ENCODE peak calls at places on chromosomes 3 and 15, in seven cellular contexts. F is IMR-90, C is tibial artery, D is AG04449, B is astrocyte, X is GM10248, G is adrenal gland. O is an unnamed sample.

GRCh38 chr15:72339777-72340177 is 19.8 kb upstream of the CELF6 start:
- DNase-seq in F (peak), C (no peak), D (peak), B (peak), X (no peak), G (peak), O (peak)

GRCh38 chr3:71458895-71459294 is 124.6 kb downstream of the FOXP1 start:
- DNase-seq in F (no peak), C (no peak), D (no peak), B (no peak), X (no peak), G (no peak), O (no peak)

GRCh38 chr15:31214864-31215489 is 111.7 kb upstream of the KLF13 start:
- DNase-seq in F (no peak), C (peak), D (no peak), B (no peak), X (no peak), G (peak), O (peak)

GRCh38 chr3:136805795-136806194 is 13.1 kb upstream of the SLC35G2 start:
- DNase-seq in F (no peak), C (no peak), D (no peak), B (no peak), X (no peak), G (no peak), O (no peak)

GRCh38 chr3:44080507-44080906 is 161.2 kb upstream of the TOPAZ1 start:
- DNase-seq in F (no peak), C (no peak), D (no peak), B (no peak), X (no peak), G (no peak), O (no peak)

GRCh38 chr3:147113293-147114045 is 292.9 kb downstream of the ZIC4 start:
- DNase-seq in F (peak), C (no peak), D (peak), B (peak), X (no peak), G (no peak), O (peak)

GRCh38 chr3:142962520-142963265 is 781 bp downstream of the PAQR9 start:
- DNase-seq in F (no peak), C (no peak), D (no peak), B (no peak), X (peak), G (no peak), O (no peak)

GRCh38 chr15:39394534-39394933 is 186.3 kb upstream of the THBS1 start:
- DNase-seq in F (no peak), C (no peak), D (no peak), B (no peak), X (no peak), G (no peak), O (no peak)

DNA sequence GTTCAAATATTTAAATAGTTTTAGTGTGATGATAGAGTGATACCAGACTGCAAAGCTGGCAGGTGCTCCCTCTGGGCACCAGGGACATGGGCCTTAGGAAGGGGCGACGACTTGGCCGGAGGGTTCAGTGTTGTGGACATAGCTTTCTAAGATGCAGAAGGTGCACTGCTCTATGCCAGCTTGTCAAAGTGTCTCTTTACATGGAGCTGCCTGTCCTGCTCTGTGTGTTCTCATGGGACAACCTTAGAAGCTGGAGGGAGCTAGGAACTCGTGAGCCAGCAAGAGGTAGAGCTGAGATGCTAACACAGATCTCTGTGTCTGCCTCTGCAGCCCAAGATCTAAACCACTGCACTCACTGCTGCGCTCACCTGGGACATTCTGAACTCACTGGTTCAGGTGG is 77.8 kb downstream of the SENP2 start:
- DNase-seq in F (no peak), C (no peak), D (no peak), B (no peak), X (no peak), G (no peak), O (no peak)
- TF ChIP-seq CTCF in F (no peak), C (no peak), D (no peak), B (no peak), X (no peak), G (no peak), O (no peak)

DNA sequence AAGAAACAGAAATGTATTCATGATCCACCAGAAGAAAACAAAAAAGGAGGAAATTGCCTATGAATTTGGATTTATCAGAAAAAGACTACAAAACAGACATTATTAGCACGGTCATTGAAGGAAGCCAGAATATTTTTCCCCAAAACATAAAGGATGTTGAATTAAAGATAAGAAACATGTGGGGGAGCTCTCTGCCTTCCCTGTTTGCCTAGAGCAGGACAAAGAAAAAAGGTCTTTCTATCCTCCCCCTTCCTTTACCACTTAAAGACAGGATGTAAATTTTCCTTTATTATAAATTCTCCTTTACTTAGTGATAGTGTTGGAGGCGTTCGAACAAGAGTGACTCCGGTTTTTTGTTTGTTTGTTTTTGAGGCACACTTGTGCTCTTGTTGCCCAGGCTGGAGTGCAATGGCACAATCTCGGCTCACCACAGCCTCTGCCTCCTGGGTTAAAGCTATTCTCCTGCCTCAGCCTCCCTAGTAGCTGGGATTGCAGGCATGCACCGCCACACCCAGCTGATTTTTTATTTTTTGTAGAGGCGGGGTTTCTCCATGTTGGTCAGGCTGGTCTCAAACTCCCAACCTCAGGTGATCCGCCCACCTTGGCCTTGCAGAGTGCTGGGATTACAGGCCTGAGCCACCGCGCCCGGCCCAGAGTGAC is 14.9 kb upstream of the RPN1 start:
- DNase-seq in F (no peak), C (no peak), D (no peak), B (no peak), X (no peak), G (no peak), O (no peak)
- TF ChIP-seq CTCF in F (peak), C (no peak), D (no peak), B (no peak), X (no peak), G (no peak), O (no peak)

DNA sequence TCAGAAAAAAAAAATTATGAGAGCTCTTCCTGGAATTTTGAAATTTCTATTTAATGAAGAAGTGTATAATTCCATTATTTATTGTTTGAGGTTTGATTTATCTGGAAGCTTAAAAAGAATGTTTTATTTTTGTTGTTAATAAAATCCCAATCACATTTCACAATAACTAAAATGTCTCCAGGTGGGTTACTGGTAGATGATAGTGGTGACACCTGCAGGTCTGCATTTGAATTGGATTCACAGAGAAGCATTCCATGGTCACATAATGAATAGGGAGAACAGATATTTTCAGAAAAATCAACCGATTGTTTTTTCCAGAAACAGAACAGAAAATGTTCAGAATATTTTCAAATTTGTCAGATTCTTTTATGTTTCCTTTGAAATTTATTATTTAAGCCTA is 48.3 kb downstream of the ASB7 start:
- DNase-seq in F (no peak), C (no peak), D (no peak), B (no peak), X (no peak), G (no peak), O (no peak)
- TF ChIP-seq CTCF in F (no peak), C (no peak), D (no peak), B (no peak), X (peak), G (no peak), O (no peak)

GRCh38 chr15:69134841-69135240 is 25.6 kb upstream of the GLCE start:
- DNase-seq in F (no peak), C (no peak), D (no peak), B (no peak), X (no peak), G (no peak), O (no peak)

GRCh38 chr15:69131362-69132215 is 28.8 kb upstream of the GLCE start:
- DNase-seq in F (no peak), C (no peak), D (no peak), B (no peak), X (no peak), G (no peak), O (no peak)

GRCh38 chr15:69133862-69134519 is 26.4 kb upstream of the GLCE start:
- DNase-seq in F (no peak), C (no peak), D (no peak), B (no peak), X (no peak), G (no peak), O (no peak)

GRCh38 chr15:69132430-69132829 is 28.0 kb upstream of the GLCE start:
- DNase-seq in F (no peak), C (no peak), D (no peak), B (no peak), X (no peak), G (no peak), O (no peak)

DNA sequence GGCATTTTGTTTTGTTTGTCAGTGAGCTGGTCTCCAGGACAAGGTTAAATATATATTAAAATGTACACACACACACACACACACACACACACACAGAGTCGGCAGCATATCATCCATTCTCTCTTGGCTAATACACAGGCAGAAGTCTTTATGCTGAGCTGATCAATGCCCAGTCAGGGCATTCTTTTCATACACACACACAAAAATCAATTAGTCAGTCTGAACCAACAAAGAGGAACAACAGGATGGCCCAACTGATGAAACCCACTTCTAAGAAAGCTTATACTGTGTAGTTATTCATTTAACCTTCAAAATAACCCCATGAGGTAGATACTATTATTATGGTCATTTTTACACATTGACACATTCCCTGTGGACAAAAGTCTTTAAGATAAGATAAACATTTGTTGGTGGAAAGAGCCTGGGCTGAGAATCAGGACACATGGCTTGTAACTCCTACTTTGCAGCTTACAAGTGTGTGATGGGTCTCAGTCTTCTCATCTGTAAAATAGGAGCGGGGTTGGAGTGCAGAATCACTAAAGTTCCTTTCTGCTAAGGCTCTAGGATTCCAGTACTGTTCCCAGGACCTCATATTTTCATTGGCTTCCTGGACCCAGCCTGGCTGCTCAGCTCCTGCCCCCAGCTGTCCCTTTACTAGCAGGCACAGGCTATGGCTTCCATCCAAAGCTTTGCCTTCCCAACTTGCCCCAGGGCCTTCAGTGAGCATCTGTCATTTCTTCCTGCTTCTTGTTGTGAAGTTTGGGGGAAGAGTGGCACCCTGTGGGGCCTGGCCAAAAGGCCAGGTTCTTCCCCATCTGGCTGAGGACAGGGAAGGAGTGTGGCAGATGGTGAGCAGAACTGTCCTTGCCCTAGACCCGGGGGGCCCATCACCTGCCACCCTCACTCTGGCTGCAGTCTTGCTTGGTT is 27.2 kb upstream of the GLCE start:
- DNase-seq in F (no peak), C (no peak), D (no peak), B (no peak), X (no peak), G (no peak), O (no peak)
- TF ChIP-seq CTCF in F (no peak), C (no peak), D (no peak), B (no peak), X (no peak), G (no peak), O (no peak)

DNA sequence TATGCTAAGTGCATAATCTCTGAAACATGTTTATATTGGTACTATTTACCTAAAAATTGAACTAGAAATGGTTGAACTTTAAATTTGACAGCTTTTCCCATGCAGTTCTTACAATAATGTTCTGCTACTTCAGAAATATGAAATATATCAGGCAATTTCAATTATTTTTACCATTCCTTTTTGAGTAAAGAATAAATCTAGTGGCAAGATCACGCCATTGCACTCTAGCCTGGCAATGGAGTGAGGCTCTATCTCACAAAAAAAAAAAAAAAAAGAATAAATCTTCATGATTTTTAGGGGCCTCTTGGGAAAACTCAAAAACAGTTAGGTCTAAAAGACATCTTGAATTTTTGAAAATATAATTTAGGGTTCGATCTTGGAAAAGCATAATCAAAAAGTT is 10.6 kb upstream of the DNAAF4 start:
- DNase-seq in F (no peak), C (no peak), D (no peak), B (no peak), X (no peak), G (no peak), O (no peak)
- TF ChIP-seq CTCF in F (peak), C (no peak), D (no peak), B (peak), X (no peak), G (no peak), O (peak)

GRCh38 chr3:89114841-89115223 is 7.4 kb downstream of the EPHA3 start:
- DNase-seq in F (no peak), C (no peak), D (no peak), B (no peak), X (no peak), G (no peak), O (no peak)
- TF ChIP-seq CTCF in F (no peak), C (no peak), D (no peak), B (no peak), X (no peak), G (no peak), O (no peak)

GRCh38 chr3:185737020-185737419 is 87.8 kb downstream of the IGF2BP2 start:
- DNase-seq in F (peak), C (no peak), D (no peak), B (peak), X (no peak), G (no peak), O (peak)

GRCh38 chr3:185740133-185740532 is 84.7 kb downstream of the IGF2BP2 start:
- DNase-seq in F (no peak), C (no peak), D (no peak), B (no peak), X (no peak), G (no peak), O (no peak)

GRCh38 chr3:185734725-185735096 is 90.1 kb downstream of the IGF2BP2 start:
- DNase-seq in F (no peak), C (no peak), D (no peak), B (no peak), X (no peak), G (no peak), O (no peak)

GRCh38 chr3:185739264-185739701 is 85.6 kb downstream of the IGF2BP2 start:
- DNase-seq in F (no peak), C (no peak), D (no peak), B (no peak), X (no peak), G (no peak), O (no peak)

GRCh38 chr3:185737740-185738680 is 86.8 kb downstream of the IGF2BP2 start:
- DNase-seq in F (no peak), C (no peak), D (no peak), B (no peak), X (no peak), G (no peak), O (no peak)
- TF ChIP-seq CTCF in F (no peak), C (no peak), D (no peak), B (no peak), X (no peak), G (no peak), O (no peak)

DNA sequence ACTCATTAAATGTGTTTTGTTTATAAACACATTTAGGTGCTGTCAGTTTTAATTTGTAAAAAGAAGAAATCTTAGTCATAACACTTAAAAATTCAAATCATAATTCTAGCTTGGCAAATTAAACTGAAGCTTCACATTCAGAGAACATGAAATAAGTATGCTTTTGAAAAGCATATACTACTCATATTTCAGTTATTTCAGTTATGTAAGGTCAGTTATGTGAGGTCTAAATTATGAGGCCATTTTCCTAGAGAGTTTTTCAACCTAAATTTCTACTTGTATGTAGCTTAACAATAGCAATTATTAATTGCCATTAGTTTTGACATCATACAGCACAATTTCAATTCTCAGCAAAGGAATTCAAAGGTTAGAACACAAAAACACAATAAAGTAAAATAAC is 465.0 kb downstream of the PLOD2 start:
- DNase-seq in F (no peak), C (no peak), D (no peak), B (no peak), X (no peak), G (no peak), O (no peak)
- TF ChIP-seq CTCF in F (no peak), C (no peak), D (no peak), B (no peak), X (no peak), G (no peak), O (no peak)

GRCh38 chr15:42984534-42985034 is 64.0 kb upstream of the TTBK2 start:
- DNase-seq in F (no peak), C (no peak), D (no peak), B (no peak), X (no peak), G (no peak), O (no peak)
- TF ChIP-seq CTCF in F (no peak), C (no peak), D (no peak), B (no peak), X (no peak), G (no peak), O (no peak)

O was measured in fibroblast of mammary gland.